ENCODE peak calls at places on chromosomes 5 and 9, in ten cellular contexts. R is upper lobe of left lung, A is HCT116, C is HepG2, Q is K562, D is H1, N is Panc1, X is endothelial cell of umbilical vein, Z is esophagus muscularis mucosa, Y is stomach. I is an unnamed sample.
A peak's percentile ranks its signal among the peaks of the same experiment; 100 is the strongest.

GRCh38 chr5:79202076-79202475 is 33.9 kb upstream of the JMY start:
- DNase-seq in R (no peak), A (peak; percentile 36), C (no peak), Q (no peak), D (no peak), N (no peak), X (peak; percentile 75), Z (no peak), Y (no peak), I (no peak)

GRCh38 chr5:26192496-26192895 is 845.9 kb downstream of the CDH9 start:
- DNase-seq in R (no peak), A (no peak), C (no peak), Q (no peak), D (no peak), N (peak; percentile 32), X (no peak), Z (no peak), Y (no peak), I (no peak)

GRCh38 chr9:87606921-87607521 is 109.4 kb downstream of the DAPK1 start:
- DNase-seq in R (no peak), A (no peak), C (no peak), Q (no peak), D (no peak), N (no peak), X (peak; percentile 78), Z (no peak), Y (no peak), I (no peak)

GRCh38 chr5:19891658-19892057 is 96.3 kb downstream of the CDH18 start:
- DNase-seq in R (no peak), A (no peak), C (no peak), Q (no peak), D (no peak), N (peak; percentile 69), X (no peak), Z (no peak), Y (no peak), I (no peak)

GRCh38 chr9:13388157-13388556 is 108.7 kb upstream of the MPDZ start:
- DNase-seq in R (no peak), A (no peak), C (no peak), Q (no peak), D (no peak), N (no peak), X (no peak), Z (no peak), Y (no peak), I (no peak)

GRCh38 chr9:90979138-90979551 is 177.5 kb downstream of the SYK start:
- DNase-seq in R (no peak), A (no peak), C (no peak), Q (no peak), D (no peak), N (no peak), X (no peak), Z (no peak), Y (no peak), I (no peak)

GRCh38 chr5:141182248-141182647 is at the start of gene PCDHB16:
- DNase-seq in R (no peak), A (no peak), C (peak; percentile 53), Q (peak; percentile 17), D (peak; percentile 78), N (no peak), X (peak; percentile 16), Z (no peak), Y (no peak), I (no peak)

GRCh38 chr9:111037744-111038335 is 430 bp downstream of the LPAR1 start:
- DNase-seq in R (peak; percentile 25), A (peak; percentile 3), C (peak; percentile 6), Q (no peak), D (peak; percentile 70), N (no peak), X (no peak), Z (no peak), Y (peak; percentile 40), I (peak; percentile 28)

GRCh38 chr9:33137271-33137670 is 29.9 kb downstream of the B4GALT1 start:
- DNase-seq in R (no peak), A (no peak), C (no peak), Q (no peak), D (no peak), N (no peak), X (no peak), Z (no peak), Y (no peak), I (no peak)

GRCh38 chr9:137027369-137028012 is 546 bp downstream of the ABCA2 start:
- DNase-seq in R (no peak), A (no peak), C (no peak), Q (no peak), D (no peak), N (no peak), X (no peak), Z (no peak), Y (no peak), I (no peak)

GRCh38 chr5:62731011-62731410 is 152.4 kb downstream of the LRRC70 start:
- DNase-seq in R (peak; percentile 23), A (no peak), C (no peak), Q (no peak), D (no peak), N (no peak), X (no peak), Z (no peak), Y (no peak), I (no peak)

GRCh38 chr9:136024696-136025316 is 63.6 kb upstream of the UBAC1 start:
- DNase-seq in R (peak; percentile 20), A (no peak), C (no peak), Q (no peak), D (no peak), N (no peak), X (no peak), Z (no peak), Y (no peak), I (no peak)

GRCh38 chr9:94981661-94982060 is 255.2 kb downstream of the AOPEP start:
- DNase-seq in R (no peak), A (no peak), C (no peak), Q (no peak), D (no peak), N (no peak), X (no peak), Z (no peak), Y (no peak), I (no peak)

GRCh38 chr5:97208184-97208713 is 25.2 kb upstream of the RIOK2 start:
- DNase-seq in R (no peak), A (no peak), C (no peak), Q (no peak), D (no peak), N (no peak), X (no peak), Z (no peak), Y (no peak), I (no peak)

GRCh38 chr5:20276959-20277263 is 288.9 kb upstream of the CDH18 start:
- DNase-seq in R (no peak), A (no peak), C (no peak), Q (no peak), D (no peak), N (no peak), X (no peak), Z (no peak), Y (no peak), I (no peak)

GRCh38 chr5:132877938-132878337 is 4.5 kb downstream of the LEAP2 start:
- DNase-seq in R (peak; percentile 28), A (no peak), C (no peak), Q (no peak), D (no peak), N (no peak), X (no peak), Z (no peak), Y (peak; percentile 40), I (no peak)
- TF ChIP-seq POLR2AphosphoS5 in R (no peak), A (no peak), C (peak; percentile 27), Q (no peak), D (no peak), N (no peak), X (no peak), Z (peak; percentile 22), Y (no peak), I (no peak)

GRCh38 chr5:71591100-71591499 is 4.0 kb downstream of the MCCC2 start:
- DNase-seq in R (no peak), A (no peak), C (no peak), Q (no peak), D (no peak), N (no peak), X (no peak), Z (no peak), Y (no peak), I (no peak)

GRCh38 chr5:71596169-71596568 is 9.0 kb downstream of the MCCC2 start:
- DNase-seq in R (no peak), A (no peak), C (no peak), Q (no peak), D (no peak), N (no peak), X (no peak), Z (no peak), Y (no peak), I (no peak)

GRCh38 chr5:71601222-71602026 is 14.3 kb downstream of the MCCC2 start:
- DNase-seq in R (peak; percentile 25), A (peak; percentile 95), C (peak; percentile 74), Q (peak; percentile 66), D (peak; percentile 50), N (peak; percentile 91), X (peak; percentile 99), Z (no peak), Y (peak; percentile 54), I (peak; percentile 18)

GRCh38 chr5:71600783-71601182 is 13.6 kb downstream of the MCCC2 start:
- DNase-seq in R (no peak), A (no peak), C (no peak), Q (no peak), D (no peak), N (no peak), X (no peak), Z (no peak), Y (no peak), I (no peak)

DNA sequence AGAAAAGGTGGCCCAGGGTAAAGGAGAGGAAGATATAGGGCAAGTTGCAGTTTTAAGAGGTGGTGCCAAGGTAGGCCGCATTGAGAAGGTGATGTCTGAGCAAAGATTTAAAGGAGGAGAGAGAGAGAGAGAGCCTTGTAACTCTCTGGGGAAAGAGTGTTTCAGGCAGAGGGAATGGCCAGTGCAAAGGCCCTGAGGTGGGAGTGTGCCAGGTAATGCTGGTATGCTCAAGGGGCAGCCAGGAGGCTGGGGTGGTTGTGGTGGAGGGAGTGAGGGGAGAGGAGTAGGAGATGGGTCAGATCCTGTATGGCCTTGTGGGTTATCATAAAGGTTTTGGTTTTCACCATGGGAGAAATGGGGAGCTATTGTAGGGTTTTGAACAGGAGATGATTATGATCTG is 9.9 kb downstream of the MCCC2 start:
- DNase-seq in R (no peak), A (no peak), C (no peak), Q (no peak), D (no peak), N (no peak), X (no peak), Z (no peak), Y (no peak), I (no peak)
- H3K27ac ChIP-seq in R (no peak overlapping the region), A (no peak overlapping the region), C (no peak overlapping the region), Q (no peak overlapping the region), D (no peak overlapping the region), N (no peak overlapping the region), X (no peak overlapping the region), Z (no peak overlapping the region), Y (no peak overlapping the region), I (no peak overlapping the region)

GRCh38 chr5:55039843-55040242 is 15.8 kb downstream of the GZMK start:
- DNase-seq in R (no peak), A (no peak), C (no peak), Q (no peak), D (no peak), N (no peak), X (no peak), Z (no peak), Y (no peak), I (no peak)
- TF ChIP-seq POLR2AphosphoS5 in R (no peak), A (no peak), C (no peak), Q (no peak), D (no peak), N (no peak), X (no peak), Z (no peak), Y (no peak), I (no peak)

GRCh38 chr9:127395491-127396252 is 1.3 kb upstream of the SLC2A8 start:
- DNase-seq in R (no peak), A (no peak), C (peak; percentile 86), Q (no peak), D (no peak), N (no peak), X (no peak), Z (no peak), Y (no peak), I (peak; percentile 48)
- H3K27ac ChIP-seq in R (no peak overlapping the region), A (no peak overlapping the region), C (peak overlapping the region; percentile 64), Q (no peak overlapping the region), D (no peak overlapping the region), N (peak overlapping the region; percentile 86), X (no peak overlapping the region), Z (no peak overlapping the region), Y (no peak overlapping the region), I (peak overlapping the region; percentile 52)

I was measured in HL-60.